ENCODE peak calls at places on chromosomes 11 and 22, in six cellular contexts. R, B, W, A, Q and T are unnamed samples.

GRCh38 chr11:87368151-87368550 is 330.4 kb downstream of the TMEM135 start:
- DNase-seq in R (no peak), B (no peak), W (no peak), A (no peak), Q (no peak), T (no peak)

GRCh38 chr11:48033918-48034341 is 53.6 kb downstream of the PTPRJ start:
- DNase-seq in R (no peak), B (no peak), W (no peak), A (no peak), Q (no peak), T (no peak)

GRCh38 chr22:45709866-45710265 is 38.2 kb downstream of the ATXN10 start:
- DNase-seq in R (no peak), B (no peak), W (no peak), A (no peak), Q (no peak), T (no peak)

GRCh38 chr11:80255021-80255420 is 814.2 kb upstream of the TENM4 start:
- DNase-seq in R (no peak), B (no peak), W (no peak), A (no peak), Q (no peak), T (no peak)

GRCh38 chr11:19646921-19647320 is 65.7 kb upstream of the NAV2 start:
- DNase-seq in R (no peak), B (no peak), W (no peak), A (no peak), Q (no peak), T (no peak)

GRCh38 chr11:67275606-67276409 is 9.5 kb downstream of the GRK2 start:
- DNase-seq in R (no peak), B (no peak), W (no peak), A (peak), Q (no peak), T (no peak)

GRCh38 chr11:125372911-125373310 is 123.2 kb downstream of the FEZ1 start:
- DNase-seq in R (no peak), B (no peak), W (no peak), A (no peak), Q (no peak), T (no peak)

GRCh38 chr11:66934971-66935779 is 23.0 kb downstream of the PC start:
- DNase-seq in R (no peak), B (no peak), W (no peak), A (no peak), Q (no peak), T (no peak)

GRCh38 chr11:115226556-115226955 is 277.7 kb downstream of the CADM1 start:
- DNase-seq in R (no peak), B (no peak), W (peak), A (no peak), Q (no peak), T (no peak)

GRCh38 chr11:92627615-92628201 is 341.7 kb upstream of the MTNR1B start:
- DNase-seq in R (no peak), B (no peak), W (peak), A (no peak), Q (no peak), T (no peak)